ENCODE peak calls at places on chromosomes 7 and 10, in eight cellular contexts. S is Panc1, E is suprapubic skin, U is SK-N-SH, Z is GM12878, R is HCT116, I is HepG2, Y is breast epithelium. G is an unnamed sample.

GRCh38 chr7:140512317-140513000 is 33.2 kb upstream of the MKRN1 start:
- DNase-seq in Z (no peak), S (no peak), U (peak), E (no peak), I (peak), Y (peak), R (peak), G (peak)

GRCh38 chr10:83680470-83680891 is 458.8 kb upstream of the GHITM start:
- DNase-seq in U (no peak), R (no peak), I (no peak), Z (peak), E (no peak), S (no peak), Y (no peak), G (no peak)

GRCh38 chr7:157904866-157905215 is 568.0 kb downstream of the DNAJB6 start:
- DNase-seq in E (no peak), U (no peak), S (no peak), Y (no peak), R (no peak), I (no peak), Z (no peak), G (no peak)

GRCh38 chr7:90412458-90413184 is 9.4 kb downstream of the CLDN12 start:
- DNase-seq in U (peak), Y (no peak), I (peak), S (no peak), R (peak), E (no peak), Z (no peak), G (peak)

GRCh38 chr10:34479520-34480179 is 335.4 kb downstream of the PARD3 start:
- DNase-seq in U (no peak), S (no peak), I (peak), Y (no peak), R (no peak), Z (no peak), E (no peak), G (no peak)

GRCh38 chr7:86814980-86815379 is 171.3 kb downstream of the GRM3 start:
- DNase-seq in I (peak), E (no peak), Z (no peak), Y (no peak), U (peak), S (peak), R (peak), G (no peak)

GRCh38 chr7:121398246-121398645 is 2.1 kb upstream of the FAM3C start:
- DNase-seq in I (peak), S (no peak), R (peak), E (no peak), Y (no peak), Z (no peak), U (no peak), G (peak)

GRCh38 chr7:24381919-24382505 is 98.0 kb downstream of the NPY start:
- DNase-seq in R (peak), S (peak), E (no peak), I (peak), Y (no peak), Z (no peak), U (peak), G (no peak)

GRCh38 chr10:68981074-68981473 is 7.5 kb upstream of the KIFBP start:
- DNase-seq in U (no peak), I (peak), Z (no peak), E (no peak), R (no peak), S (no peak), Y (no peak), G (no peak)

GRCh38 chr7:13016633-13017324 is 329.3 kb downstream of the ARL4A start:
- DNase-seq in R (peak), E (no peak), U (no peak), Z (no peak), Y (no peak), I (peak), S (no peak), G (no peak)

GRCh38 chr7:121908042-121908441 is 35.1 kb downstream of the PTPRZ1 start:
- DNase-seq in I (no peak), Y (no peak), R (no peak), U (no peak), Z (no peak), S (no peak), E (no peak), G (no peak)

GRCh38 chr10:6142644-6143043 is 53.8 kb downstream of the RBM17 start:
- DNase-seq in U (no peak), Z (no peak), I (no peak), E (no peak), Y (no peak), R (no peak), S (no peak), G (no peak)

GRCh38 chr10:21031232-21031790 is 134.2 kb upstream of the NEBL start:
- DNase-seq in Z (no peak), E (no peak), R (no peak), U (no peak), Y (no peak), S (no peak), I (no peak), G (no peak)

DNA sequence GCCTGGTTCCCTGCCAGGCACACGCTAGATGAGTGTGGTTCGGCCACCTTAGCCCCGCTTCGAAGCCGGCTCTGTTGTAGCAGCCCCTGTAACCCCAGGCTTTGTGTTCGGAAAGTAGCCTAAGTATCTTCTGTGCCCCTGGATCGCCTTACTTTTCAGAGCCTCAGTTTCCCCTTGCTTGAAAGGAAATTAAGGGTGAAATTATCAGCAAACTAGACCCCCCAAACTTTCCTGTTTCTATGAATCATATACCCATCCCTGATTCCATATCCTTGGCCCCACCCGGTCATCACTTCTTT is 312 bp downstream of the PDCD11 start:
- DNase-seq in Y (no peak), U (no peak), I (no peak), E (no peak), R (no peak), Z (no peak), S (no peak), G (no peak)
- TF ChIP-seq CTCF in Y (no peak), U (peak), I (no peak), E (no peak), R (no peak), Z (no peak), S (no peak), G (no peak)

DNA sequence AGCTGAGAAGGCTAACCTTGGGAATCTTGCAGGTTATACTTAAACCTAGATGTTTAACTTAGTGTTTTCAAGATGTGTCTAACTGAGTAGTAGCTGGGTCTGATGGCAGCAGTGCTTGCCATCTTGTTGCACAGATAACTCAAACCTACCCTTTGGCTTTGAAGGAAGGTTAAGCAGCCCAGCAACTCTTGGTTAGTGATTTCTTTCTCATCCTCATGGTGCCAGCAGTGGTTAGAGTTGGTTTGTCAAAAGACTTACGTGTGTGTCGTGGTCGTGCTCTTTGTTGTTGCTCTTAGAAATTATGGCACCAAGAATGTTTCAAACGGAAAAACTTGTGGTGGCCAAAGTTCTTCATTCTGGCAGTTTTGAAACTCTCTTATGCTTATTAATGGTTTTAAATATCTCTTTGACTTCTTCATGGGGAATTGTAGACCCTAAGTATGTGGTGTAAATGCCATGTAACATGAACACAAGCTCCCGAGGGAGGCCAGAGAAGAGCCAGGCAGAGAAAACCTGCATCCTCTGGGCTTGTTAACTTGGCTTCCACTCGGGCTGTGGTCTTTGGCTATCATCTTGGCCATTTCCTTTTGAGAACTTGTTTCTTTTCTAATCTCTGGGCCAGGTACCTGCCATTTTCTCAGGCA is 61.0 kb downstream of the KLHDC10 start:
- DNase-seq in R (no peak), Y (no peak), U (no peak), I (no peak), S (no peak), E (no peak), Z (no peak), G (no peak)
- TF ChIP-seq POLR2AphosphoS5 in R (no peak), Y (no peak), U (no peak), I (no peak), S (no peak), E (no peak), Z (no peak), G (no peak)

GRCh38 chr10:93435621-93436385 is 46.3 kb downstream of the MYOF start:
- DNase-seq in Z (no peak), R (no peak), I (peak), Y (no peak), E (peak), S (no peak), U (no peak), G (no peak)
- H3K27ac ChIP-seq in Z (no peak), R (peak), I (no peak), Y (peak), E (peak), S (peak), U (peak), G (peak)

GRCh38 chr7:105493928-105494325 is 28.1 kb downstream of the PUS7 start:
- DNase-seq in Y (no peak), U (no peak), R (no peak), E (no peak), I (no peak), Z (no peak), S (no peak), G (peak)

GRCh38 chr7:105487559-105488218 is 34.4 kb downstream of the PUS7 start:
- DNase-seq in E (no peak), Z (no peak), U (peak), R (no peak), S (peak), I (peak), Y (no peak), G (no peak)

GRCh38 chr7:105489409-105489808 is 32.7 kb downstream of the PUS7 start:
- DNase-seq in Y (no peak), R (no peak), S (no peak), U (no peak), I (no peak), E (no peak), Z (no peak), G (no peak)

GRCh38 chr7:105493196-105493927 is 28.7 kb downstream of the PUS7 start:
- DNase-seq in R (no peak), U (no peak), S (no peak), Z (no peak), Y (no peak), I (no peak), E (no peak), G (no peak)

DNA sequence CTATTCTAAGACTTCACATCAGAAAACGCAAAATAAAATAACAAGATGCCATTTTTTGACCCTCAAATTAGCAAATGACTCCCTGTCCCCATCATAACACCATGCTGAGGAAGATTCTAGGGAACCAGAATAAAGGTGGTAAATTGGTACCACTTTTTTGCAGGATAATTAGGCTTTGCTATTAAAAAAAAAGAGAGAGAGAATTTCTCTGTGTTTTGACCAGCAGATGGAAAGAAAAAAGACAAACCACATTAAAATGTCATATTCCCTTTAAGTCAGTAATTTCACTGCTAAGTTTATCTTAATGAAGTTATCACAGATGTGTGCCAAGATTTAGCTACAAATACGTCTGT is 33.9 kb downstream of the PUS7 start:
- DNase-seq in Z (no peak), Y (no peak), R (no peak), E (no peak), I (no peak), S (no peak), U (no peak), G (no peak)
- TF ChIP-seq CTCF in Z (no peak), Y (peak), R (no peak), E (no peak), I (no peak), S (no peak), U (no peak), G (no peak)

DNA sequence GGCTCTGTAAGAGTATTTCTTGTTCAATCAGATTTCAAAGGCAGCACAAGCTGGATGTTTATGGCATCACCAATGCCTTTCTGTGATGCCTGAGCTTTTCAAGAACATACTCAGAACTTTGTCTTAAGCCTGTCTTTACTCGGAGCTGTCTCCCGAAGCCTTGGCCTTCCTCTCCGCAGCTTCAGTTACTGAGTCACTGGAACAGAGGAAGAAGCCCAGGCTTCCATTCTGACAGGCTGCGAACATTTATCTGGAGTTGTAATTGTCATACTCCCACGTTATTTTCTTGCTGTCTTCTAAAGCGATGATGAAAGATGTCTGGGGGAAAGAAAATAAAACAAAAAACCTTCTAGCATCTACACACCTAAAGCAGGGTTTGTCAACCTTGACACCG is 43.9 kb downstream of the GRK5 start:
- DNase-seq in U (no peak), R (no peak), I (no peak), Y (no peak), S (no peak), Z (no peak), E (no peak), G (no peak)
- TF ChIP-seq POLR2AphosphoS5 in U (no peak), R (no peak), I (no peak), Y (no peak), S (no peak), Z (no peak), E (no peak), G (no peak)

GRCh38 chr10:74992068-74992467 is 119.4 kb upstream of the SAMD8 start:
- DNase-seq in S (no peak), E (no peak), I (no peak), Z (no peak), U (no peak), R (no peak), Y (no peak), G (no peak)

GRCh38 chr10:74988787-74989574 is 122.5 kb upstream of the SAMD8 start:
- DNase-seq in I (no peak), U (no peak), R (no peak), Y (no peak), E (no peak), Z (no peak), S (no peak), G (no peak)

GRCh38 chr10:74988055-74988773 is 123.2 kb upstream of the SAMD8 start:
- DNase-seq in S (no peak), I (no peak), Y (no peak), Z (no peak), R (no peak), E (no peak), U (no peak), G (no peak)

GRCh38 chr10:74993649-74994048 is 117.8 kb upstream of the SAMD8 start:
- DNase-seq in I (no peak), E (no peak), Y (no peak), Z (no peak), U (peak), R (no peak), S (no peak), G (no peak)

DNA sequence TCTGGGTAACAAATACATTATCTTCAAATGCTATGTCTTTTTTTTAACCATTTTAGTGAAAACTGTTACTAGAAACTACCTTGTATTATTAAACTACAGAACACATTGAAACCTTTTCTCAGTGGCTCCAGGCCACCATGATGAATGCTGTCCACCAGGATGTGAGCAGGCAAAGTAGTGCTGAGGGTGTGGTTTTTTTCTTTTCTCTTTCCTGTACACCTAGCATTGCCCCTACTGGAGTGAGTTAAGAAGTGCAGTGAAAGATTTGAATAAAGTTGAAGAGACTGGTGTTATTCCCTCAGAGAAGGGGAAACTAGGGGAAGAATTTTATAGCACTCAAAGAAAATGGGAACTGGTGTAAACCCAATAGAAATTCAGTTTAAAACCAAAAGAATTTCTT is 120.0 kb upstream of the SAMD8 start:
- DNase-seq in Z (no peak), S (peak), R (peak), I (peak), Y (no peak), U (peak), E (no peak), G (no peak)
- H3K27ac ChIP-seq in Z (no peak), S (no peak), R (no peak), I (no peak), Y (no peak), U (no peak), E (no peak), G (no peak)

GRCh38 chr7:131932271-131932670 is 375.8 kb upstream of the PODXL start:
- DNase-seq in R (no peak), Y (no peak), E (no peak), S (no peak), U (no peak), I (no peak), Z (no peak), G (no peak)
- TF ChIP-seq CTCF in R (peak), Y (no peak), E (no peak), S (no peak), U (no peak), I (no peak), Z (no peak), G (no peak)

GRCh38 chr10:18085855-18086254 is 54.4 kb upstream of the CACNB2 start:
- DNase-seq in Z (no peak), E (no peak), I (no peak), S (no peak), Y (no peak), R (no peak), U (no peak), G (no peak)

GRCh38 chr10:18082381-18082780 is 57.8 kb upstream of the CACNB2 start:
- DNase-seq in I (no peak), E (no peak), R (no peak), Z (no peak), S (no peak), Y (no peak), U (no peak), G (no peak)

DNA sequence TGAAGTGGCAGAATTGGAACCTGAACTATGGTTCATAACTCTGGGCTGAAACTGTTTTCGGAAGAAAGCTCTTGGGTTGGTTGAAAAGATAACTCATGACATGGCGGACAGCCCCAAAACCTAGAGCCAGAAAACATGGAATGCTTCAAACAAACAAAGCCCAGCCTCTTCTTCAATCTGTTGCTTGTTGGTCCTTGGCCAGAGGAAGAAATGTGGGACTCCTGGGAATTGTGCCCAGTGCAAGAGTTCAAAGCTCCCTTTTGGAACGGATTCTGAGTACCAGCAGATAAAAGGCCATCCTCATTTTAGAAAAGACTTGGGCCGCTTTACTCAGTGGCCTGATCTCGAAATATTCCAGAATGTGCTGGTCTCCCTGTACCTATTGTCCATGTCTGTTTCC is 52.8 kb upstream of the CACNB2 start:
- DNase-seq in Z (no peak), R (no peak), E (no peak), S (no peak), I (no peak), Y (no peak), U (no peak), G (no peak)
- TF ChIP-seq POLR2AphosphoS5 in Z (no peak), R (no peak), E (no peak), S (no peak), I (no peak), Y (peak), U (no peak), G (no peak)